ENCODE peak calls at places on chromosomes 7 and 10, in eight cellular contexts. B, V, E, G, W, X, Z and K are unnamed samples.

GRCh38 chr7:22109761-22110160 is 164.1 kb upstream of the CDCA7L start:
- DNase-seq in B (peak), V (no peak), E (peak), G (peak), W (no peak), X (no peak), Z (peak), K (peak)

GRCh38 chr10:128064615-128065580 is 61.3 kb downstream of the MKI67 start:
- DNase-seq in B (no peak), V (no peak), E (no peak), G (peak), W (peak), X (peak), Z (peak), K (peak)

GRCh38 chr10:130360826-130361311 is 224.7 kb downstream of the GLRX3 start:
- DNase-seq in B (no peak), V (no peak), E (no peak), G (no peak), W (no peak), X (no peak), Z (no peak), K (no peak)

GRCh38 chr7:51430480-51431086 is 114.0 kb upstream of the COBL start:
- DNase-seq in B (peak), V (peak), E (peak), G (peak), W (peak), X (no peak), Z (peak), K (peak)

GRCh38 chr10:70497120-70497545 is 18.6 kb downstream of the PALD1 start:
- DNase-seq in B (no peak), V (no peak), E (no peak), G (no peak), W (no peak), X (no peak), Z (no peak), K (no peak)

GRCh38 chr7:97126483-97127171 is 9.1 kb downstream of the SDHAF3 start:
- DNase-seq in B (no peak), V (no peak), E (no peak), G (no peak), W (no peak), X (no peak), Z (no peak), K (peak)

GRCh38 chr7:155457544-155458316 is at the start of gene EN2:
- DNase-seq in B (no peak), V (no peak), E (no peak), G (no peak), W (no peak), X (no peak), Z (peak), K (no peak)

GRCh38 chr10:14200645-14201534 is 129.8 kb downstream of the FRMD4A start:
- DNase-seq in B (peak), V (peak), E (peak), G (peak), W (no peak), X (no peak), Z (no peak), K (no peak)

GRCh38 chr10:87935290-87936141 is 72.1 kb downstream of the PTEN start:
- DNase-seq in B (no peak), V (no peak), E (no peak), G (no peak), W (no peak), X (no peak), Z (no peak), K (no peak)

GRCh38 chr7:104971290-104972071 is 42.5 kb upstream of the KMT2E start:
- DNase-seq in B (no peak), V (no peak), E (no peak), G (no peak), W (no peak), X (no peak), Z (peak), K (no peak)

GRCh38 chr7:43516581-43517342 is 66.1 kb upstream of the STK17A start:
- DNase-seq in B (no peak), V (no peak), E (no peak), G (no peak), W (no peak), X (no peak), Z (peak), K (peak)

GRCh38 chr10:101485681-101486554 is 102.1 kb downstream of the POLL start:
- DNase-seq in B (no peak), V (no peak), E (no peak), G (no peak), W (no peak), X (no peak), Z (no peak), K (no peak)

GRCh38 chr10:89171263-89171872 is 35.7 kb downstream of the CH25H start:
- DNase-seq in B (no peak), V (no peak), E (no peak), G (no peak), W (no peak), X (no peak), Z (no peak), K (no peak)

GRCh38 chr7:116403265-116403664 is 96.3 kb upstream of the CAV2 start:
- DNase-seq in B (no peak), V (no peak), E (no peak), G (no peak), W (no peak), X (no peak), Z (no peak), K (no peak)

GRCh38 chr7:126696236-126696635 is 556.5 kb downstream of the GRM8 start:
- DNase-seq in B (no peak), V (no peak), E (no peak), G (no peak), W (no peak), X (no peak), Z (no peak), K (no peak)

GRCh38 chr7:10022480-10022879 is 951.2 kb upstream of the PHF14 start:
- DNase-seq in B (no peak), V (no peak), E (no peak), G (no peak), W (no peak), X (no peak), Z (no peak), K (no peak)

GRCh38 chr10:92681306-92681823 is 8.4 kb upstream of the HHEX start:
- DNase-seq in B (no peak), V (no peak), E (no peak), G (no peak), W (no peak), X (no peak), Z (no peak), K (no peak)

GRCh38 chr7:144818516-144818915 is 17.3 kb downstream of the TPK1 start:
- DNase-seq in B (no peak), V (no peak), E (no peak), G (peak), W (peak), X (peak), Z (no peak), K (no peak)

GRCh38 chr7:93949468-93949867 is 27.9 kb downstream of the GNG11 start:
- DNase-seq in B (no peak), V (no peak), E (no peak), G (no peak), W (no peak), X (no peak), Z (no peak), K (no peak)

GRCh38 chr7:50339990-50340500 is 35.5 kb downstream of the IKZF1 start:
- DNase-seq in B (no peak), V (no peak), E (no peak), G (peak), W (peak), X (no peak), Z (no peak), K (no peak)

GRCh38 chr10:35335718-35336083 is 608 bp upstream of the CCNY start:
- DNase-seq in B (no peak), V (peak), E (no peak), G (peak), W (no peak), X (no peak), Z (no peak), K (peak)

GRCh38 chr7:152989889-152990380 is 230.4 kb downstream of the ACTR3B start:
- DNase-seq in B (no peak), V (peak), E (peak), G (no peak), W (no peak), X (no peak), Z (no peak), K (peak)

GRCh38 chr7:72413290-72413689 is 1.2 kb upstream of the CALN1 start:
- DNase-seq in B (no peak), V (no peak), E (no peak), G (no peak), W (no peak), X (no peak), Z (no peak), K (no peak)

GRCh38 chr10:844552-844951 is 87.0 kb downstream of the LARP4B start:
- DNase-seq in B (no peak), V (no peak), E (no peak), G (no peak), W (no peak), X (no peak), Z (peak), K (no peak)

GRCh38 chr7:151133266-151133985 is 34.1 kb downstream of the GBX1 start:
- DNase-seq in B (no peak), V (no peak), E (no peak), G (no peak), W (no peak), X (no peak), Z (no peak), K (no peak)

GRCh38 chr7:41656357-41656756 is 46.5 kb downstream of the INHBA start:
- DNase-seq in B (no peak), V (no peak), E (no peak), G (no peak), W (no peak), X (no peak), Z (no peak), K (no peak)

GRCh38 chr10:110756886-110757285 is 112.8 kb downstream of the RBM20 start:
- DNase-seq in B (no peak), V (no peak), E (no peak), G (no peak), W (no peak), X (no peak), Z (no peak), K (no peak)

GRCh38 chr10:61721431-61721830 is 58.7 kb downstream of the CABCOCO1 start:
- DNase-seq in B (no peak), V (no peak), E (no peak), G (no peak), W (no peak), X (no peak), Z (no peak), K (no peak)

GRCh38 chr10:13847201-13847631 is 260.5 kb downstream of the PRPF18 start:
- DNase-seq in B (no peak), V (no peak), E (no peak), G (peak), W (no peak), X (no peak), Z (no peak), K (no peak)

GRCh38 chr10:131158695-131159094 is 152.8 kb downstream of the TCERG1L start:
- DNase-seq in B (no peak), V (no peak), E (no peak), G (no peak), W (no peak), X (no peak), Z (no peak), K (no peak)